ENCODE peak calls at places on chromosome 21, in five cellular contexts. One of them, this sample, is unnamed.

GRCh38 chr21:25557170-25557569 is 50.1 kb downstream of the MRPL39 start:
- DNase-seq in Peyer's patch: no peak
- DNase-seq in ovary: no peak
- DNase-seq in IMR-90: peak
- DNase-seq in GM12878: no peak
- DNase-seq in this sample: no peak

GRCh38 chr21:28767523-28767922 is 225.2 kb downstream of the LTN1 start:
- DNase-seq in Peyer's patch: no peak
- DNase-seq in ovary: no peak
- DNase-seq in IMR-90: no peak
- DNase-seq in GM12878: no peak
- DNase-seq in this sample: no peak

GRCh38 chr21:39134288-39134810 is 48.9 kb downstream of the PSMG1 start:
- DNase-seq in Peyer's patch: no peak
- DNase-seq in ovary: no peak
- DNase-seq in IMR-90: no peak
- DNase-seq in GM12878: no peak
- DNase-seq in this sample: no peak

GRCh38 chr21:33360281-33360680 is 35.5 kb downstream of the IFNAR1 start:
- DNase-seq in Peyer's patch: no peak
- DNase-seq in ovary: peak
- DNase-seq in IMR-90: peak
- DNase-seq in GM12878: no peak
- DNase-seq in this sample: peak

GRCh38 chr21:33712022-33712803 is 69.9 kb downstream of the ITSN1 start:
- DNase-seq in Peyer's patch: no peak
- DNase-seq in ovary: no peak
- DNase-seq in IMR-90: no peak
- DNase-seq in GM12878: no peak
- DNase-seq in this sample: no peak

GRCh38 chr21:35254006-35254751 is 205.1 kb upstream of the RUNX1 start:
- DNase-seq in Peyer's patch: no peak
- DNase-seq in ovary: peak
- DNase-seq in IMR-90: peak
- DNase-seq in GM12878: no peak
- DNase-seq in this sample: no peak

GRCh38 chr21:26117324-26117971 is 53.1 kb downstream of the APP start:
- DNase-seq in Peyer's patch: no peak
- DNase-seq in ovary: no peak
- DNase-seq in IMR-90: no peak
- DNase-seq in GM12878: no peak
- DNase-seq in this sample: no peak

GRCh38 chr21:15160136-15160535 is 95.3 kb upstream of the NRIP1 start:
- DNase-seq in Peyer's patch: no peak
- DNase-seq in ovary: no peak
- DNase-seq in IMR-90: no peak
- DNase-seq in GM12878: no peak
- DNase-seq in this sample: no peak

GRCh38 chr21:28375708-28376385 is 616.8 kb downstream of the LTN1 start:
- DNase-seq in Peyer's patch: no peak
- DNase-seq in ovary: no peak
- DNase-seq in IMR-90: peak
- DNase-seq in GM12878: no peak
- DNase-seq in this sample: no peak

GRCh38 chr21:21963911-21964310 is 965.7 kb downstream of the NCAM2 start:
- DNase-seq in Peyer's patch: no peak
- DNase-seq in ovary: no peak
- DNase-seq in IMR-90: no peak
- DNase-seq in GM12878: no peak
- DNase-seq in this sample: no peak

GRCh38 chr21:39317134-39318090 is 4.0 kb upstream of the BRWD1 start:
- DNase-seq in Peyer's patch: no peak
- DNase-seq in ovary: no peak
- DNase-seq in IMR-90: no peak
- DNase-seq in GM12878: no peak
- DNase-seq in this sample: no peak

GRCh38 chr21:32392299-32392879 is 423 bp downstream of the URB1 start:
- DNase-seq in Peyer's patch: no peak
- DNase-seq in ovary: no peak
- DNase-seq in IMR-90: no peak
- DNase-seq in GM12878: no peak
- DNase-seq in this sample: no peak

GRCh38 chr21:14452842-14453241 is 69.9 kb upstream of the HSPA13 start:
- DNase-seq in Peyer's patch: no peak
- DNase-seq in ovary: no peak
- DNase-seq in IMR-90: no peak
- DNase-seq in GM12878: peak
- DNase-seq in this sample: no peak

GRCh38 chr21:46379105-46379504 is 55.1 kb downstream of the PCNT start:
- DNase-seq in Peyer's patch: no peak
- DNase-seq in ovary: no peak
- DNase-seq in IMR-90: no peak
- DNase-seq in GM12878: no peak
- DNase-seq in this sample: no peak

GRCh38 chr21:45591619-45592207 is 49.5 kb upstream of the SLC19A1 start:
- DNase-seq in Peyer's patch: no peak
- DNase-seq in ovary: no peak
- DNase-seq in IMR-90: no peak
- DNase-seq in GM12878: no peak
- DNase-seq in this sample: no peak

GRCh38 chr21:45970674-45971486 is 10.7 kb upstream of the COL6A1 start:
- DNase-seq in Peyer's patch: peak
- DNase-seq in ovary: peak
- DNase-seq in IMR-90: peak
- DNase-seq in GM12878: no peak
- DNase-seq in this sample: peak

GRCh38 chr21:27817061-27817460 is 850.2 kb upstream of the ADAMTS5 start:
- DNase-seq in Peyer's patch: no peak
- DNase-seq in ovary: no peak
- DNase-seq in IMR-90: no peak
- DNase-seq in GM12878: no peak
- DNase-seq in this sample: no peak

GRCh38 chr21:33299181-33299752 is 25.5 kb upstream of the IFNAR1 start:
- DNase-seq in Peyer's patch: no peak
- DNase-seq in ovary: no peak
- DNase-seq in IMR-90: no peak
- DNase-seq in GM12878: peak
- DNase-seq in this sample: no peak

GRCh38 chr21:31425158-31425557 is 81.1 kb upstream of the TIAM1 start:
- DNase-seq in Peyer's patch: no peak
- DNase-seq in ovary: no peak
- DNase-seq in IMR-90: no peak
- DNase-seq in GM12878: no peak
- DNase-seq in this sample: no peak

GRCh38 chr21:45064618-45065399 is 9.6 kb upstream of the ADARB1 start:
- DNase-seq in Peyer's patch: no peak
- DNase-seq in ovary: no peak
- DNase-seq in IMR-90: no peak
- DNase-seq in GM12878: no peak
- DNase-seq in this sample: no peak

GRCh38 chr21:32578107-32578691 is 7.1 kb downstream of the TCP10L start:
- DNase-seq in Peyer's patch: no peak
- DNase-seq in ovary: no peak
- DNase-seq in IMR-90: peak
- DNase-seq in GM12878: no peak
- DNase-seq in this sample: peak

GRCh38 chr21:29092102-29092959 is 18.9 kb upstream of the CCT8 start:
- DNase-seq in Peyer's patch: peak
- DNase-seq in ovary: no peak
- DNase-seq in IMR-90: peak
- DNase-seq in GM12878: no peak
- DNase-seq in this sample: no peak

GRCh38 chr21:35777081-35777480 is 283.2 kb downstream of the SETD4 start:
- DNase-seq in Peyer's patch: no peak
- DNase-seq in ovary: no peak
- DNase-seq in IMR-90: no peak
- DNase-seq in GM12878: no peak
- DNase-seq in this sample: no peak

GRCh38 chr21:31335957-31336738 is 7.9 kb downstream of the TIAM1 start:
- DNase-seq in Peyer's patch: no peak
- DNase-seq in ovary: no peak
- DNase-seq in IMR-90: peak
- DNase-seq in GM12878: no peak
- DNase-seq in this sample: no peak

GRCh38 chr21:39444406-39445145 is 1.0 kb downstream of the LCA5L start:
- DNase-seq in Peyer's patch: no peak
- DNase-seq in ovary: no peak
- DNase-seq in IMR-90: peak
- DNase-seq in GM12878: no peak
- DNase-seq in this sample: no peak

GRCh38 chr21:35138665-35139381 is 89.7 kb upstream of the RUNX1 start:
- DNase-seq in Peyer's patch: peak
- DNase-seq in ovary: no peak
- DNase-seq in IMR-90: peak
- DNase-seq in GM12878: no peak
- DNase-seq in this sample: no peak

GRCh38 chr21:19507682-19508260 is 1104.2 kb upstream of the TMPRSS15 start:
- DNase-seq in Peyer's patch: no peak
- DNase-seq in ovary: no peak
- DNase-seq in IMR-90: no peak
- DNase-seq in GM12878: no peak
- DNase-seq in this sample: no peak
- TF ChIP-seq CTCF in Peyer's patch: no peak
- TF ChIP-seq CTCF in ovary: no peak
- TF ChIP-seq CTCF in IMR-90: no peak
- TF ChIP-seq CTCF in GM12878: peak
- TF ChIP-seq CTCF in this sample: no peak

DNA sequence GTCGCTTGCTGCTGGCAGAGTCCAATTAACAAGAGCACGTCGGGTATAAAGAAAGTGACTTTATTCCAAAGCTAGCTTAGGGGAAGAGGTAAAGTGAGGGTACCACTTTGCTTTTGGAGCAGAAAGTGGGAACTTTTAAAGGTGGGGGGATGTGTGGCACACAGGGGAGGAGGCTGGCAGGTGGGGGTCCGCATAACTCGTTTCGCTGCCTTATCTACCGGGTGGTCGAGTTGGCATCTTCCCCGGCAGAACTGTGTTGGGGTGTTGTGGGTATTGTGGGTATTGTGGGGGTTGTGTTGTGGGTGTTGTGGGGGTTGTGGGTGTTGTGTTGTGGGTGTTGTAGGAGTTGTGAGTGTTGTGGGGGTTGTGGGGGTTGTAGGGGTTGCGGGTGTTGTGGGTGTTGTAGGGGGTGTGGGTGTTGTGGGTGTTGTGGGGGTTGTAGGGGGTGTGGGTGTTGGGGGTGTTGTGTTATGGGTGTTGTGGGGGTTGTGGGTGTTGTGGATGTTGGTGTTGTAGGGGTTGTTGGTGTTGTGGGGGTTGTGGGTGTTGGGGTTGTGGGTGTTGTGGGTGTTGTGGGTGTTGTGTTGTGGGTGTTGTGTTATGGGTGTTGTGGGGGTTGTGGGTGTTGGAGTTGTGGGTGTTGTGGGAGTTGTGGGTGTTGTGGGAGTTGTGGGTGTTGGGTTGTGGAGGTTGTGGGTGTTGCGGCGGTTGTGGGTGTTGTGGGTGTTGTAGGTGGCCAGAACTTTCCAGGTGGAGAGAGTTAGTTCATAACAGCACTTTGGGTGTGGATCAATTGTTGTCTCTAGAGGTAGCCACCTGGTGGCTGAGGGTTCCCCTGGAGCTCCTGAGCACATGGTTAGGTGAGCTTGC is 52.7 kb downstream of the AGPAT3 start:
- DNase-seq in Peyer's patch: no peak
- DNase-seq in ovary: no peak
- DNase-seq in IMR-90: no peak
- DNase-seq in GM12878: peak
- DNase-seq in this sample: no peak
- H3K4me3 ChIP-seq in Peyer's patch: no peak
- H3K4me3 ChIP-seq in ovary: no peak
- H3K4me3 ChIP-seq in IMR-90: no peak
- H3K4me3 ChIP-seq in GM12878: peak
- H3K4me3 ChIP-seq in this sample: no peak

GRCh38 chr21:42221581-42222345 is 2.8 kb downstream of the ABCG1 start:
- DNase-seq in Peyer's patch: peak
- DNase-seq in ovary: no peak
- DNase-seq in IMR-90: peak
- DNase-seq in GM12878: no peak
- DNase-seq in this sample: no peak

GRCh38 chr21:42216726-42217572 is 2.0 kb upstream of the ABCG1 start:
- DNase-seq in Peyer's patch: peak
- DNase-seq in ovary: no peak
- DNase-seq in IMR-90: no peak
- DNase-seq in GM12878: no peak
- DNase-seq in this sample: peak

GRCh38 chr21:42219606-42220137 is 732 bp downstream of the ABCG1 start:
- DNase-seq in Peyer's patch: peak
- DNase-seq in ovary: no peak
- DNase-seq in IMR-90: peak
- DNase-seq in GM12878: no peak
- DNase-seq in this sample: no peak

GRCh38 chr21:42220138-42220701 is 1.3 kb downstream of the ABCG1 start:
- DNase-seq in Peyer's patch: peak
- DNase-seq in ovary: peak
- DNase-seq in IMR-90: peak
- DNase-seq in GM12878: no peak
- DNase-seq in this sample: no peak

GRCh38 chr21:42218836-42219605 is at the start of gene ABCG1:
- DNase-seq in Peyer's patch: peak
- DNase-seq in ovary: no peak
- DNase-seq in IMR-90: peak
- DNase-seq in GM12878: no peak
- DNase-seq in this sample: peak
- TF ChIP-seq POLR2A in Peyer's patch: peak
- TF ChIP-seq POLR2A in ovary: no peak
- TF ChIP-seq POLR2A in IMR-90: no peak
- TF ChIP-seq POLR2A in GM12878: no peak
- TF ChIP-seq POLR2A in this sample: no peak

GRCh38 chr21:41361053-41361785 is 608 bp upstream of the MX2 start:
- DNase-seq in Peyer's patch: peak
- DNase-seq in ovary: no peak
- DNase-seq in IMR-90: no peak
- DNase-seq in GM12878: no peak
- DNase-seq in this sample: peak

GRCh38 chr21:41358193-41359166 is 3.3 kb upstream of the MX2 start:
- DNase-seq in Peyer's patch: no peak
- DNase-seq in ovary: no peak
- DNase-seq in IMR-90: no peak
- DNase-seq in GM12878: no peak
- DNase-seq in this sample: no peak

GRCh38 chr21:41360072-41360821 is 1.6 kb upstream of the MX2 start:
- DNase-seq in Peyer's patch: peak
- DNase-seq in ovary: peak
- DNase-seq in IMR-90: peak
- DNase-seq in GM12878: no peak
- DNase-seq in this sample: peak

GRCh38 chr21:41357546-41357945 is 4.3 kb upstream of the MX2 start:
- DNase-seq in Peyer's patch: no peak
- DNase-seq in ovary: no peak
- DNase-seq in IMR-90: no peak
- DNase-seq in GM12878: no peak
- DNase-seq in this sample: no peak

DNA sequence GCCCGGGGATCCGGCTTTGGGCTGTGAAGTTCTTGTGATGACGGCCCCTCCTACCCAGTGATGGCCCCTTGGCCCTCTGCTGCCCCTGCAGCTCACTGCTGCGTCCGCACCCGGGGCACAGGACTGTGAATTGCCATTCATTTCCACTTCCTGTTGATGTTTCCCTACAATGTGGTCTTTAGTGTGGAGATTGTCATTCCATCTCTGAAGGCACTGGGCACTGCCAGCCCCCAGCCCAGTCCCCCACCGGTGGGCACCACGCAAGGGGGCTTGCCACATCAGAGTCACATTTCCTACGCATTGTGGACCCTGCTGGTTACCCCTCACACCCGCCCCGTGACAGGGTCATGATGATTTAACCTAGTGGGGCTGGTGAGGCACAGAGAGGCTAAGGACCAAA is 2.5 kb upstream of the MX2 start:
- DNase-seq in Peyer's patch: no peak
- DNase-seq in ovary: no peak
- DNase-seq in IMR-90: no peak
- DNase-seq in GM12878: no peak
- DNase-seq in this sample: peak
- TF ChIP-seq CTCF in Peyer's patch: no peak
- TF ChIP-seq CTCF in ovary: no peak
- TF ChIP-seq CTCF in IMR-90: no peak
- TF ChIP-seq CTCF in GM12878: no peak
- TF ChIP-seq CTCF in this sample: no peak